ENCODE peak calls at places on chromosomes 3 and 15, in ten cellular contexts. S is HTR-8/SVneo; I is nephron progenitor cell; F is NCI-H2081; C is foreskin keratinocyte; R is Calu3; G is cardiac muscle cell; Y is stimulated activated naive CD8-positive, alpha-beta T cell treated with anti-CD3 and anti-CD28 coated beads, Interleukin-15, Interleukin-2, amounts not matched to agents 100 U/mL and 50 U/mL, for 24 hours; J is naive thymus-derived CD8-positive, alpha-beta T cell; L is IMR-90. D is an unnamed sample.

GRCh38 chr3:105062853-105063252 is 303.9 kb upstream of the ALCAM start:
- DNase-seq in S (no peak), I (no peak), F (peak), C (no peak), R (no peak), G (no peak), Y (no peak), J (no peak), L (peak), D (no peak)

GRCh38 chr3:197541756-197542539 is 13.8 kb downstream of the BDH1 start:
- DNase-seq in S (no peak), I (peak), F (peak), C (no peak), R (no peak), G (peak), Y (no peak), J (no peak), L (peak), D (no peak)

GRCh38 chr3:47515100-47515499 is 1.6 kb upstream of the ELP6 start:
- DNase-seq in S (no peak), I (no peak), F (no peak), C (no peak), R (no peak), G (no peak), Y (no peak), J (no peak), L (no peak), D (no peak)

GRCh38 chr3:149641011-149641728 is 16.7 kb downstream of the WWTR1 start:
- DNase-seq in S (no peak), I (no peak), F (no peak), C (no peak), R (peak), G (no peak), Y (no peak), J (no peak), L (no peak), D (no peak)

GRCh38 chr15:67524235-67524634 is 3.3 kb downstream of the C15orf61 start:
- DNase-seq in S (no peak), I (no peak), F (no peak), C (no peak), R (no peak), G (no peak), Y (no peak), J (no peak), L (no peak), D (no peak)

GRCh38 chr3:186208328-186208989 is 99.6 kb upstream of the ETV5 start:
- DNase-seq in S (no peak), I (no peak), F (no peak), C (no peak), R (no peak), G (no peak), Y (no peak), J (no peak), L (no peak), D (no peak)

GRCh38 chr3:37661615-37662306 is 199.9 kb upstream of the CTDSPL start:
- DNase-seq in S (no peak), I (no peak), F (no peak), C (no peak), R (no peak), G (no peak), Y (no peak), J (no peak), L (no peak), D (no peak)

GRCh38 chr3:36894924-36895323 is 49.9 kb downstream of the TRANK1 start:
- DNase-seq in S (no peak), I (no peak), F (no peak), C (no peak), R (no peak), G (no peak), Y (no peak), J (no peak), L (no peak), D (no peak)

GRCh38 chr15:84671211-84671610 is 13.2 kb upstream of the NMB start:
- DNase-seq in S (no peak), I (no peak), F (no peak), C (no peak), R (no peak), G (no peak), Y (no peak), J (no peak), L (peak), D (peak)

GRCh38 chr15:76376029-76376428 is 39.5 kb downstream of the ISL2 start:
- DNase-seq in S (no peak), I (peak), F (no peak), C (no peak), R (no peak), G (peak), Y (no peak), J (no peak), L (no peak), D (no peak)

GRCh38 chr3:33278106-33278672 is 947 bp downstream of the FBXL2 start:
- DNase-seq in S (no peak), I (no peak), F (peak), C (peak), R (no peak), G (peak), Y (no peak), J (no peak), L (no peak), D (peak)

GRCh38 chr15:74222231-74222511 is 14.0 kb upstream of the CCDC33 start:
- DNase-seq in S (no peak), I (no peak), F (no peak), C (no peak), R (no peak), G (no peak), Y (no peak), J (no peak), L (no peak), D (no peak)

GRCh38 chr3:46632792-46633191 is 20.5 kb downstream of the FAM240A start:
- DNase-seq in S (no peak), I (no peak), F (no peak), C (no peak), R (no peak), G (no peak), Y (no peak), J (no peak), L (peak), D (no peak)

GRCh38 chr3:139326707-139327106 is 17.1 kb upstream of the MRPS22 start:
- DNase-seq in S (no peak), I (no peak), F (no peak), C (no peak), R (no peak), G (no peak), Y (no peak), J (no peak), L (no peak), D (no peak)

GRCh38 chr3:187014417-187014864 is 84.1 kb downstream of the ST6GAL1 start:
- DNase-seq in S (no peak), I (no peak), F (no peak), C (no peak), R (no peak), G (no peak), Y (no peak), J (no peak), L (peak), D (peak)

GRCh38 chr3:40523781-40524180 is 979 bp upstream of the ZNF621 start:
- DNase-seq in S (no peak), I (no peak), F (no peak), C (no peak), R (no peak), G (no peak), Y (no peak), J (no peak), L (no peak), D (no peak)

GRCh38 chr3:10928396-10928960 is 64.1 kb upstream of the SLC6A1 start:
- DNase-seq in S (no peak), I (no peak), F (no peak), C (no peak), R (no peak), G (no peak), Y (no peak), J (no peak), L (no peak), D (no peak)

GRCh38 chr15:52523192-52523591 is 5.5 kb downstream of the MYO5A start:
- DNase-seq in S (no peak), I (no peak), F (no peak), C (peak), R (no peak), G (no peak), Y (no peak), J (no peak), L (peak), D (peak)

GRCh38 chr15:67700023-67700422 is 125.3 kb upstream of the SKOR1 start:
- DNase-seq in S (no peak), I (no peak), F (no peak), C (no peak), R (no peak), G (no peak), Y (no peak), J (no peak), L (no peak), D (no peak)

GRCh38 chr3:195790891-195791290 is 20.8 kb downstream of the MUC4 start:
- DNase-seq in S (no peak), I (no peak), F (no peak), C (no peak), R (no peak), G (no peak), Y (no peak), J (no peak), L (no peak), D (no peak)

GRCh38 chr3:94076055-94076454 is 13.2 kb downstream of the NSUN3 start:
- DNase-seq in S (no peak), I (no peak), F (no peak), C (peak), R (no peak), G (no peak), Y (no peak), J (no peak), L (peak), D (peak)

GRCh38 chr15:49410660-49411059 is 12.4 kb upstream of the FGF7 start:
- DNase-seq in S (no peak), I (no peak), F (no peak), C (no peak), R (no peak), G (no peak), Y (no peak), J (no peak), L (no peak), D (no peak)

GRCh38 chr15:84649706-84650105 is 4.4 kb downstream of the WDR73 start:
- DNase-seq in S (no peak), I (no peak), F (no peak), C (no peak), R (no peak), G (no peak), Y (no peak), J (no peak), L (peak), D (no peak)

GRCh38 chr3:100401674-100402036 is 316 bp downstream of the LNP1 start:
- DNase-seq in S (peak), I (peak), F (peak), C (no peak), R (peak), G (peak), Y (peak), J (peak), L (peak), D (no peak)

GRCh38 chr3:134885877-134886621 is 91.0 kb downstream of the EPHB1 start:
- DNase-seq in S (no peak), I (no peak), F (no peak), C (peak), R (peak), G (no peak), Y (no peak), J (no peak), L (no peak), D (peak)

GRCh38 chr15:34603095-34603494 is 19.6 kb upstream of the GOLGA8B start:
- DNase-seq in S (no peak), I (no peak), F (no peak), C (no peak), R (no peak), G (no peak), Y (no peak), J (no peak), L (peak), D (no peak)

GRCh38 chr3:187291001-187291511 is 481 bp downstream of the MASP1 start:
- DNase-seq in S (no peak), I (peak), F (no peak), C (no peak), R (peak), G (peak), Y (no peak), J (no peak), L (peak), D (no peak)

GRCh38 chr3:59189561-59190338 is 139.9 kb upstream of the CFAP20DC start:
- DNase-seq in S (no peak), I (no peak), F (no peak), C (peak), R (no peak), G (no peak), Y (no peak), J (no peak), L (peak), D (peak)

GRCh38 chr3:10528046-10528445 is 22.7 kb upstream of the ATP2B2 start:
- DNase-seq in S (no peak), I (no peak), F (no peak), C (no peak), R (no peak), G (no peak), Y (no peak), J (no peak), L (no peak), D (no peak)

GRCh38 chr3:32440481-32441350 is 49.1 kb downstream of the CMTM7 start:
- DNase-seq in S (no peak), I (no peak), F (no peak), C (peak), R (no peak), G (no peak), Y (peak), J (no peak), L (no peak), D (peak)

GRCh38 chr3:30751610-30752299 is 142.7 kb downstream of the GADL1 start:
- DNase-seq in S (no peak), I (peak), F (no peak), C (no peak), R (peak), G (peak), Y (peak), J (peak), L (peak), D (peak)

GRCh38 chr15:80568298-80568697 is 126.8 kb upstream of the ABHD17C start:
- DNase-seq in S (no peak), I (no peak), F (no peak), C (peak), R (no peak), G (no peak), Y (no peak), J (no peak), L (peak), D (peak)

GRCh38 chr3:130404401-130404800 is 58.9 kb downstream of the COL6A5 start:
- DNase-seq in S (no peak), I (no peak), F (no peak), C (no peak), R (no peak), G (no peak), Y (no peak), J (no peak), L (no peak), D (no peak)

GRCh38 chr3:101325393-101326134 is 5.2 kb upstream of the IMPG2 start:
- DNase-seq in S (no peak), I (no peak), F (no peak), C (no peak), R (no peak), G (no peak), Y (no peak), J (no peak), L (no peak), D (no peak)

GRCh38 chr3:48142316-48142870 is 45.8 kb downstream of the CDC25A start:
- DNase-seq in S (no peak), I (no peak), F (peak), C (peak), R (no peak), G (no peak), Y (no peak), J (no peak), L (no peak), D (peak)

GRCh38 chr3:171249171-171249692 is 211.0 kb downstream of the TNIK start:
- DNase-seq in S (no peak), I (no peak), F (peak), C (no peak), R (no peak), G (no peak), Y (no peak), J (no peak), L (no peak), D (no peak)

GRCh38 chr15:57510647-57511046 is 81.1 kb upstream of the MYZAP start:
- DNase-seq in S (no peak), I (no peak), F (peak), C (no peak), R (no peak), G (no peak), Y (no peak), J (no peak), L (peak), D (no peak)

GRCh38 chr3:124669470-124669869 is 60.8 kb upstream of the UMPS start:
- DNase-seq in S (no peak), I (no peak), F (no peak), C (peak), R (no peak), G (no peak), Y (no peak), J (no peak), L (peak), D (peak)

GRCh38 chr3:71102111-71103039 is 481.2 kb downstream of the FOXP1 start:
- DNase-seq in S (peak), I (no peak), F (peak), C (peak), R (no peak), G (no peak), Y (no peak), J (no peak), L (peak), D (peak)